ENCODE peak calls at places on chromosomes 3 and 15, in five cellular contexts. X is hepatic stellate cell, J is iPS DF 19.7, W is COR-L47, A is T-helper 2 cell. L is an unnamed sample.

GRCh38 chr3:161270991-161271390 is 49.9 kb downstream of the NMD3 start:
- DNase-seq in X (no peak), J (no peak), W (no peak), A (no peak), L (no peak)

GRCh38 chr3:167844528-167844927 is 109.0 kb downstream of the SERPINI1 start:
- DNase-seq in X (no peak), J (no peak), W (no peak), A (no peak), L (no peak)

GRCh38 chr15:96768435-96768789 is 437.9 kb downstream of the NR2F2 start:
- DNase-seq in X (no peak), J (no peak), W (no peak), A (no peak), L (no peak)

GRCh38 chr3:11001020-11001657 is 8.6 kb downstream of the SLC6A1 start:
- DNase-seq in X (no peak), J (no peak), W (peak), A (no peak), L (no peak)

GRCh38 chr3:193711964-193712598 is 119.1 kb downstream of the OPA1 start:
- DNase-seq in X (no peak), J (no peak), W (peak), A (no peak), L (no peak)

GRCh38 chr15:81304226-81304625 is 19.7 kb downstream of the STARD5 start:
- DNase-seq in X (peak), J (no peak), W (no peak), A (no peak), L (no peak)

GRCh38 chr3:43307226-43307625 is 20.9 kb downstream of the SNRK start:
- DNase-seq in X (no peak), J (no peak), W (no peak), A (no peak), L (no peak)

GRCh38 chr3:15606434-15606891 is 4.9 kb downstream of the BTD start:
- DNase-seq in X (no peak), J (no peak), W (no peak), A (no peak), L (no peak)

GRCh38 chr15:75043509-75044257 is 20.3 kb downstream of the PPCDC start:
- DNase-seq in X (peak), J (no peak), W (no peak), A (no peak), L (peak)

GRCh38 chr15:90201150-90201943 is at the start of gene SEMA4B:
- DNase-seq in X (peak), J (no peak), W (peak), A (peak), L (no peak)

GRCh38 chr15:48590704-48591103 is 54.8 kb downstream of the FBN1 start:
- DNase-seq in X (no peak), J (no peak), W (peak), A (no peak), L (no peak)

GRCh38 chr3:70824078-70824477 is 511.6 kb upstream of the MDFIC2 start:
- DNase-seq in X (no peak), J (no peak), W (no peak), A (no peak), L (no peak)

GRCh38 chr3:181887685-181888084 is 176.0 kb downstream of the SOX2 start:
- DNase-seq in X (no peak), J (no peak), W (no peak), A (no peak), L (no peak)

GRCh38 chr3:151837057-151837456 is 23.1 kb downstream of the AADAC start:
- DNase-seq in X (peak), J (peak), W (no peak), A (no peak), L (peak)

GRCh38 chr15:25655168-25655956 is 207.8 kb downstream of the ATP10A start:
- DNase-seq in X (no peak), J (no peak), W (no peak), A (no peak), L (no peak)

GRCh38 chr3:104596551-104596950 is 770.2 kb upstream of the ALCAM start:
- DNase-seq in X (peak), J (peak), W (peak), A (no peak), L (peak)

GRCh38 chr3:195198424-195199346 is 72.3 kb downstream of the XXYLT1 start:
- DNase-seq in X (no peak), J (no peak), W (no peak), A (no peak), L (no peak)

GRCh38 chr15:76576526-76577279 is 240.1 kb downstream of the ISL2 start:
- DNase-seq in X (no peak), J (no peak), W (no peak), A (no peak), L (peak)

GRCh38 chr15:41124058-41124457 is 8.0 kb upstream of the INO80 start:
- DNase-seq in X (no peak), J (no peak), W (no peak), A (no peak), L (no peak)

GRCh38 chr3:179373938-179374337 is 26.4 kb downstream of the MFN1 start:
- DNase-seq in X (no peak), J (no peak), W (no peak), A (no peak), L (no peak)

GRCh38 chr3:195153121-195153520 is 117.8 kb downstream of the XXYLT1 start:
- DNase-seq in X (no peak), J (no peak), W (no peak), A (no peak), L (no peak)

GRCh38 chr3:177013681-177014280 is 183.5 kb downstream of the TBL1XR1 start:
- DNase-seq in X (no peak), J (peak), W (no peak), A (no peak), L (no peak)

GRCh38 chr3:62049033-62049432 is 324.3 kb downstream of the FEZF2 start:
- DNase-seq in X (no peak), J (no peak), W (no peak), A (no peak), L (no peak)

GRCh38 chr3:197352382-197352781 is 54.0 kb upstream of the DLG1 start:
- DNase-seq in X (peak), J (no peak), W (no peak), A (no peak), L (no peak)

GRCh38 chr3:23830869-23831484 is 25.2 kb downstream of the UBE2E1 start:
- DNase-seq in X (no peak), J (no peak), W (no peak), A (no peak), L (no peak)

GRCh38 chr3:130258532-130258952 is 86.9 kb upstream of the COL6A5 start:
- DNase-seq in X (no peak), J (no peak), W (no peak), A (no peak), L (no peak)

GRCh38 chr3:190121061-190121765 is 516 bp upstream of the P3H2 start:
- DNase-seq in X (no peak), J (no peak), W (no peak), A (no peak), L (no peak)

GRCh38 chr3:143236226-143236964 is 116.8 kb downstream of the CHST2 start:
- DNase-seq in X (no peak), J (no peak), W (no peak), A (no peak), L (no peak)

GRCh38 chr15:101641134-101641764 is 10.9 kb downstream of the TM2D3 start:
- DNase-seq in X (peak), J (no peak), W (peak), A (peak), L (peak)

GRCh38 chr3:9340450-9341009 is 22.3 kb upstream of the THUMPD3 start:
- DNase-seq in X (peak), J (no peak), W (no peak), A (no peak), L (peak)

GRCh38 chr15:59329570-59330350 is 42.9 kb downstream of the MYO1E start:
- DNase-seq in X (peak), J (no peak), W (no peak), A (no peak), L (peak)

GRCh38 chr15:98717942-98718341 is 69.6 kb downstream of the IGF1R start:
- DNase-seq in X (no peak), J (no peak), W (no peak), A (no peak), L (no peak)

GRCh38 chr3:123817413-123817812 is 66.7 kb downstream of the MYLK start:
- DNase-seq in X (no peak), J (no peak), W (no peak), A (no peak), L (no peak)

GRCh38 chr3:115321396-115321795 is 174.3 kb upstream of the ZBTB20 start:
- DNase-seq in X (no peak), J (no peak), W (peak), A (no peak), L (no peak)

GRCh38 chr3:188955919-188956318 is 215.9 kb upstream of the TPRG1 start:
- DNase-seq in X (no peak), J (no peak), W (no peak), A (no peak), L (no peak)

GRCh38 chr3:151003024-151003771 is 30.7 kb upstream of the CLRN1 start:
- DNase-seq in X (no peak), J (no peak), W (no peak), A (no peak), L (no peak)

GRCh38 chr15:89665449-89666146 is 10.3 kb upstream of the KIF7 start:
- DNase-seq in X (peak), J (no peak), W (peak), A (no peak), L (no peak)